ENCODE peak calls at places on chromosome 13, in eight cellular contexts. One of them, this sample, is unnamed.
A peak's percentile ranks its signal among the peaks of the same experiment; 100 is the strongest.

GRCh38 chr13:30745917-30746686 is 10.8 kb downstream of the ALOX5AP start:
- DNase-seq in stimulated activated CD8-positive, alpha-beta memory T cell treated with anti-CD3 and anti-CD28 coated beads, Interleukin-15, amount 100 ng/mL, for 24 hours: no peak
- DNase-seq in HTR-8/SVneo: no peak
- DNase-seq in frontal cortex: no peak
- DNase-seq in stimulated activated naive CD8-positive, alpha-beta T cell treated with anti-CD3 and anti-CD28 coated beads, Interleukin-15, Interleukin-2, amounts not matched to agents 100 U/mL and 50 U/mL, for 24 hours: no peak
- DNase-seq in stimulated activated CD4-positive, alpha-beta T cell treated with anti-CD3 and anti-CD28 coated beads, TNF-alpha, amount 100 ng/mL, for 48 hours: no peak
- DNase-seq in T-helper 1 cell: no peak
- DNase-seq in dorsolateral prefrontal cortex: no peak
- DNase-seq in this sample: no peak

GRCh38 chr13:37225414-37226047 is 120.1 kb upstream of the CSNK1A1L start:
- DNase-seq in stimulated activated CD8-positive, alpha-beta memory T cell treated with anti-CD3 and anti-CD28 coated beads, Interleukin-15, amount 100 ng/mL, for 24 hours: no peak
- DNase-seq in HTR-8/SVneo: no peak
- DNase-seq in frontal cortex: no peak
- DNase-seq in stimulated activated naive CD8-positive, alpha-beta T cell treated with anti-CD3 and anti-CD28 coated beads, Interleukin-15, Interleukin-2, amounts not matched to agents 100 U/mL and 50 U/mL, for 24 hours: no peak
- DNase-seq in stimulated activated CD4-positive, alpha-beta T cell treated with anti-CD3 and anti-CD28 coated beads, TNF-alpha, amount 100 ng/mL, for 48 hours: no peak
- DNase-seq in T-helper 1 cell: no peak
- DNase-seq in dorsolateral prefrontal cortex: no peak
- DNase-seq in this sample: no peak

GRCh38 chr13:45473627-45474026 is 8.9 kb downstream of the COG3 start:
- DNase-seq in stimulated activated CD8-positive, alpha-beta memory T cell treated with anti-CD3 and anti-CD28 coated beads, Interleukin-15, amount 100 ng/mL, for 24 hours: no peak
- DNase-seq in HTR-8/SVneo: no peak
- DNase-seq in frontal cortex: no peak
- DNase-seq in stimulated activated naive CD8-positive, alpha-beta T cell treated with anti-CD3 and anti-CD28 coated beads, Interleukin-15, Interleukin-2, amounts not matched to agents 100 U/mL and 50 U/mL, for 24 hours: no peak
- DNase-seq in stimulated activated CD4-positive, alpha-beta T cell treated with anti-CD3 and anti-CD28 coated beads, TNF-alpha, amount 100 ng/mL, for 48 hours: no peak
- DNase-seq in T-helper 1 cell: peak; percentile 4
- DNase-seq in dorsolateral prefrontal cortex: no peak
- DNase-seq in this sample: no peak

GRCh38 chr13:40230833-40231266 is 435.6 kb downstream of the FOXO1 start:
- DNase-seq in stimulated activated CD8-positive, alpha-beta memory T cell treated with anti-CD3 and anti-CD28 coated beads, Interleukin-15, amount 100 ng/mL, for 24 hours: no peak
- DNase-seq in HTR-8/SVneo: no peak
- DNase-seq in frontal cortex: no peak
- DNase-seq in stimulated activated naive CD8-positive, alpha-beta T cell treated with anti-CD3 and anti-CD28 coated beads, Interleukin-15, Interleukin-2, amounts not matched to agents 100 U/mL and 50 U/mL, for 24 hours: no peak
- DNase-seq in stimulated activated CD4-positive, alpha-beta T cell treated with anti-CD3 and anti-CD28 coated beads, TNF-alpha, amount 100 ng/mL, for 48 hours: no peak
- DNase-seq in T-helper 1 cell: no peak
- DNase-seq in dorsolateral prefrontal cortex: no peak
- DNase-seq in this sample: no peak

GRCh38 chr13:65597839-65598818 is 1632.0 kb downstream of the PCDH9 start:
- DNase-seq in stimulated activated CD8-positive, alpha-beta memory T cell treated with anti-CD3 and anti-CD28 coated beads, Interleukin-15, amount 100 ng/mL, for 24 hours: no peak
- DNase-seq in HTR-8/SVneo: no peak
- DNase-seq in frontal cortex: no peak
- DNase-seq in stimulated activated naive CD8-positive, alpha-beta T cell treated with anti-CD3 and anti-CD28 coated beads, Interleukin-15, Interleukin-2, amounts not matched to agents 100 U/mL and 50 U/mL, for 24 hours: no peak
- DNase-seq in stimulated activated CD4-positive, alpha-beta T cell treated with anti-CD3 and anti-CD28 coated beads, TNF-alpha, amount 100 ng/mL, for 48 hours: no peak
- DNase-seq in T-helper 1 cell: no peak
- DNase-seq in dorsolateral prefrontal cortex: no peak
- DNase-seq in this sample: no peak

GRCh38 chr13:102317593-102317992 is 84.3 kb downstream of the FGF14 start:
- DNase-seq in stimulated activated CD8-positive, alpha-beta memory T cell treated with anti-CD3 and anti-CD28 coated beads, Interleukin-15, amount 100 ng/mL, for 24 hours: no peak
- DNase-seq in HTR-8/SVneo: no peak
- DNase-seq in frontal cortex: no peak
- DNase-seq in stimulated activated naive CD8-positive, alpha-beta T cell treated with anti-CD3 and anti-CD28 coated beads, Interleukin-15, Interleukin-2, amounts not matched to agents 100 U/mL and 50 U/mL, for 24 hours: no peak
- DNase-seq in stimulated activated CD4-positive, alpha-beta T cell treated with anti-CD3 and anti-CD28 coated beads, TNF-alpha, amount 100 ng/mL, for 48 hours: no peak
- DNase-seq in T-helper 1 cell: no peak
- DNase-seq in dorsolateral prefrontal cortex: no peak
- DNase-seq in this sample: no peak

GRCh38 chr13:91162180-91162579 is 185.3 kb upstream of the MIR17HG start:
- DNase-seq in stimulated activated CD8-positive, alpha-beta memory T cell treated with anti-CD3 and anti-CD28 coated beads, Interleukin-15, amount 100 ng/mL, for 24 hours: no peak
- DNase-seq in HTR-8/SVneo: no peak
- DNase-seq in frontal cortex: no peak
- DNase-seq in stimulated activated naive CD8-positive, alpha-beta T cell treated with anti-CD3 and anti-CD28 coated beads, Interleukin-15, Interleukin-2, amounts not matched to agents 100 U/mL and 50 U/mL, for 24 hours: no peak
- DNase-seq in stimulated activated CD4-positive, alpha-beta T cell treated with anti-CD3 and anti-CD28 coated beads, TNF-alpha, amount 100 ng/mL, for 48 hours: no peak
- DNase-seq in T-helper 1 cell: no peak
- DNase-seq in dorsolateral prefrontal cortex: no peak
- DNase-seq in this sample: no peak

GRCh38 chr13:41696163-41697003 is 239.0 kb downstream of the RGCC start:
- DNase-seq in stimulated activated CD8-positive, alpha-beta memory T cell treated with anti-CD3 and anti-CD28 coated beads, Interleukin-15, amount 100 ng/mL, for 24 hours: no peak
- DNase-seq in HTR-8/SVneo: peak; percentile 8
- DNase-seq in frontal cortex: no peak
- DNase-seq in stimulated activated naive CD8-positive, alpha-beta T cell treated with anti-CD3 and anti-CD28 coated beads, Interleukin-15, Interleukin-2, amounts not matched to agents 100 U/mL and 50 U/mL, for 24 hours: no peak
- DNase-seq in stimulated activated CD4-positive, alpha-beta T cell treated with anti-CD3 and anti-CD28 coated beads, TNF-alpha, amount 100 ng/mL, for 48 hours: no peak
- DNase-seq in T-helper 1 cell: peak; percentile 3
- DNase-seq in dorsolateral prefrontal cortex: no peak
- DNase-seq in this sample: no peak

GRCh38 chr13:61142506-61142905 is 273.1 kb downstream of the PCDH20 start:
- DNase-seq in stimulated activated CD8-positive, alpha-beta memory T cell treated with anti-CD3 and anti-CD28 coated beads, Interleukin-15, amount 100 ng/mL, for 24 hours: no peak
- DNase-seq in HTR-8/SVneo: no peak
- DNase-seq in frontal cortex: no peak
- DNase-seq in stimulated activated naive CD8-positive, alpha-beta T cell treated with anti-CD3 and anti-CD28 coated beads, Interleukin-15, Interleukin-2, amounts not matched to agents 100 U/mL and 50 U/mL, for 24 hours: no peak
- DNase-seq in stimulated activated CD4-positive, alpha-beta T cell treated with anti-CD3 and anti-CD28 coated beads, TNF-alpha, amount 100 ng/mL, for 48 hours: no peak
- DNase-seq in T-helper 1 cell: no peak
- DNase-seq in dorsolateral prefrontal cortex: no peak
- DNase-seq in this sample: no peak

GRCh38 chr13:109198585-109198984 is 569.2 kb downstream of the MYO16 start:
- DNase-seq in stimulated activated CD8-positive, alpha-beta memory T cell treated with anti-CD3 and anti-CD28 coated beads, Interleukin-15, amount 100 ng/mL, for 24 hours: no peak
- DNase-seq in HTR-8/SVneo: no peak
- DNase-seq in frontal cortex: no peak
- DNase-seq in stimulated activated naive CD8-positive, alpha-beta T cell treated with anti-CD3 and anti-CD28 coated beads, Interleukin-15, Interleukin-2, amounts not matched to agents 100 U/mL and 50 U/mL, for 24 hours: no peak
- DNase-seq in stimulated activated CD4-positive, alpha-beta T cell treated with anti-CD3 and anti-CD28 coated beads, TNF-alpha, amount 100 ng/mL, for 48 hours: no peak
- DNase-seq in T-helper 1 cell: no peak
- DNase-seq in dorsolateral prefrontal cortex: no peak
- DNase-seq in this sample: no peak

GRCh38 chr13:113449693-113450347 is 3.5 kb downstream of the ADPRHL1 start:
- DNase-seq in stimulated activated CD8-positive, alpha-beta memory T cell treated with anti-CD3 and anti-CD28 coated beads, Interleukin-15, amount 100 ng/mL, for 24 hours: no peak
- DNase-seq in HTR-8/SVneo: no peak
- DNase-seq in frontal cortex: no peak
- DNase-seq in stimulated activated naive CD8-positive, alpha-beta T cell treated with anti-CD3 and anti-CD28 coated beads, Interleukin-15, Interleukin-2, amounts not matched to agents 100 U/mL and 50 U/mL, for 24 hours: no peak
- DNase-seq in stimulated activated CD4-positive, alpha-beta T cell treated with anti-CD3 and anti-CD28 coated beads, TNF-alpha, amount 100 ng/mL, for 48 hours: no peak
- DNase-seq in T-helper 1 cell: no peak
- DNase-seq in dorsolateral prefrontal cortex: peak; percentile 23
- DNase-seq in this sample: no peak

GRCh38 chr13:23992722-23993438 is 95.6 kb upstream of the C1QTNF9B start:
- DNase-seq in stimulated activated CD8-positive, alpha-beta memory T cell treated with anti-CD3 and anti-CD28 coated beads, Interleukin-15, amount 100 ng/mL, for 24 hours: no peak
- DNase-seq in HTR-8/SVneo: no peak
- DNase-seq in frontal cortex: peak; percentile 30
- DNase-seq in stimulated activated naive CD8-positive, alpha-beta T cell treated with anti-CD3 and anti-CD28 coated beads, Interleukin-15, Interleukin-2, amounts not matched to agents 100 U/mL and 50 U/mL, for 24 hours: no peak
- DNase-seq in stimulated activated CD4-positive, alpha-beta T cell treated with anti-CD3 and anti-CD28 coated beads, TNF-alpha, amount 100 ng/mL, for 48 hours: no peak
- DNase-seq in T-helper 1 cell: no peak
- DNase-seq in dorsolateral prefrontal cortex: peak; percentile 79
- DNase-seq in this sample: no peak

GRCh38 chr13:30020726-30021312 is 170.4 kb upstream of the UBL3 start:
- DNase-seq in stimulated activated CD8-positive, alpha-beta memory T cell treated with anti-CD3 and anti-CD28 coated beads, Interleukin-15, amount 100 ng/mL, for 24 hours: no peak
- DNase-seq in HTR-8/SVneo: no peak
- DNase-seq in frontal cortex: no peak
- DNase-seq in stimulated activated naive CD8-positive, alpha-beta T cell treated with anti-CD3 and anti-CD28 coated beads, Interleukin-15, Interleukin-2, amounts not matched to agents 100 U/mL and 50 U/mL, for 24 hours: no peak
- DNase-seq in stimulated activated CD4-positive, alpha-beta T cell treated with anti-CD3 and anti-CD28 coated beads, TNF-alpha, amount 100 ng/mL, for 48 hours: no peak
- DNase-seq in T-helper 1 cell: no peak
- DNase-seq in dorsolateral prefrontal cortex: no peak
- DNase-seq in this sample: peak; percentile 16